ENCODE peak calls at places on chromosomes 13 and 19, in four cellular contexts. X is activated CD4-positive, CD25-positive, alpha-beta regulatory T cell treated with anti-CD3 and anti-CD28 coated beads, Interleukin-2, amount 50 U/mL, for 72 hours; Z is GF-D8; F is GM18507. G is an unnamed sample.

GRCh38 chr13:23427342-23428182 is 5.9 kb downstream of the SACS start:
- DNase-seq in Z (no peak), F (no peak), X (no peak), G (no peak)

GRCh38 chr19:15251010-15251748 is 18.9 kb upstream of the EPHX3 start:
- DNase-seq in Z (no peak), F (no peak), X (no peak), G (no peak)

GRCh38 chr13:24650157-24650556 is 30.1 kb upstream of the ATP12A start:
- DNase-seq in X (no peak), Z (no peak), F (no peak), G (no peak)

GRCh38 chr13:71171740-71172139 is 695.3 kb downstream of the DACH1 start:
- DNase-seq in Z (no peak), F (no peak), X (no peak), G (no peak)

GRCh38 chr13:74871671-74872070 is 610.3 kb downstream of the TBC1D4 start:
- DNase-seq in X (no peak), F (no peak), Z (no peak), G (no peak)

GRCh38 chr19:16295071-16295470 is 29.6 kb upstream of the KLF2 start:
- DNase-seq in X (no peak), F (no peak), Z (no peak), G (no peak)

GRCh38 chr19:58328999-58329398 is 2.2 kb downstream of the ZSCAN22 start:
- DNase-seq in X (no peak), Z (peak), F (no peak), G (peak)

GRCh38 chr19:35216026-35216832 is 12.3 kb downstream of the FAM187B start:
- DNase-seq in X (no peak), F (no peak), Z (no peak), G (no peak)

GRCh38 chr19:31109626-31110025 is 239.6 kb downstream of the TSHZ3 start:
- DNase-seq in Z (no peak), F (no peak), X (no peak), G (no peak)

GRCh38 chr19:16899566-16900075 is 10.8 kb downstream of the F2RL3 start:
- DNase-seq in F (peak), X (no peak), Z (no peak), G (peak)

GRCh38 chr13:112877976-112878955 is 90.7 kb upstream of the MCF2L start:
- DNase-seq in Z (no peak), X (peak), F (no peak), G (no peak)

G was measured in KBM-7.